ENCODE peak calls at places on chromosomes 13 and 19, in four cellular contexts. Q is esophagus squamous epithelium, C is H9, J is astrocyte. N is an unnamed sample.
A peak's percentile ranks its signal among the peaks of the same experiment; 100 is the strongest.

GRCh38 chr13:60645552-60646138 is 248.6 kb downstream of the TDRD3 start:
- DNase-seq in J (no peak), C (no peak), Q (no peak), N (no peak)

GRCh38 chr13:23428183-23428528 is 5.3 kb downstream of the SACS start:
- DNase-seq in J (peak; percentile 87), C (no peak), Q (no peak), N (no peak)

GRCh38 chr19:29672933-29673336 is 7.7 kb downstream of the PLEKHF1 start:
- DNase-seq in C (no peak), Q (no peak), J (no peak), N (no peak)

GRCh38 chr19:13154911-13155471 is 4.8 kb downstream of the IER2 start:
- DNase-seq in J (peak; percentile 49), C (peak; percentile 92), Q (no peak), N (peak; percentile 54)

GRCh38 chr19:13074378-13074777 is 28.3 kb downstream of the LYL1 start:
- DNase-seq in Q (no peak), C (no peak), J (no peak), N (no peak)

GRCh38 chr19:33715462-33715861 is 81.2 kb upstream of the KCTD15 start:
- DNase-seq in Q (no peak), J (no peak), C (no peak), N (no peak)

GRCh38 chr13:79538757-79539156 is 57.8 kb downstream of the NDFIP2 start:
- DNase-seq in J (no peak), Q (no peak), C (no peak), N (no peak)

GRCh38 chr19:53537523-53538377 is at the start of gene ZNF331:
- DNase-seq in Q (peak; percentile 45), J (peak; percentile 64), C (peak; percentile 77), N (peak; percentile 80)

GRCh38 chr13:78657699-78658629 is 991 bp downstream of the OBI1 start:
- DNase-seq in Q (no peak), C (peak; percentile 32), J (no peak), N (no peak)

GRCh38 chr19:42561512-42561911 is 33.2 kb downstream of the CEACAM8 start:
- DNase-seq in J (no peak), Q (no peak), C (no peak), N (no peak)

GRCh38 chr19:18662972-18663732 is 20.3 kb upstream of the CRTC1 start:
- DNase-seq in Q (no peak), C (no peak), J (no peak), N (no peak)

GRCh38 chr13:38862443-38862842 is 128.2 kb downstream of the STOML3 start:
- DNase-seq in J (no peak), C (no peak), Q (no peak), N (no peak)

GRCh38 chr13:28467034-28467433 is 27.9 kb downstream of the FLT1 start:
- DNase-seq in Q (no peak), J (no peak), C (no peak), N (no peak)

GRCh38 chr13:50810998-50811397 is 32.5 kb downstream of the DLEU7 start:
- DNase-seq in C (no peak), Q (no peak), J (no peak), N (no peak)

GRCh38 chr19:45506991-45507863 is at the start of gene VASP:
- DNase-seq in J (peak; percentile 72), Q (peak; percentile 48), C (peak; percentile 91), N (peak; percentile 88)

GRCh38 chr19:2083174-2083854 is 12.8 kb downstream of the MOB3A start:
- DNase-seq in C (no peak), Q (no peak), J (no peak), N (no peak)

GRCh38 chr13:70042193-70042592 is 65.4 kb upstream of the ATXN8OS start:
- DNase-seq in J (no peak), C (no peak), Q (no peak), N (no peak)

GRCh38 chr13:114070098-114070799 is 62.2 kb downstream of the RASA3 start:
- DNase-seq in J (no peak), C (no peak), Q (no peak), N (no peak)

GRCh38 chr19:40583283-40583682 is 6.6 kb downstream of the SHKBP1 start:
- DNase-seq in Q (no peak), J (no peak), C (no peak), N (no peak)

GRCh38 chr19:40585241-40585640 is 8.6 kb downstream of the SHKBP1 start:
- DNase-seq in C (no peak), J (no peak), Q (no peak), N (no peak)

GRCh38 chr19:40582467-40582866 is 5.8 kb downstream of the SHKBP1 start:
- DNase-seq in C (no peak), J (no peak), Q (no peak), N (no peak)

GRCh38 chr19:40585677-40586422 is 9.2 kb downstream of the SHKBP1 start:
- DNase-seq in C (no peak), Q (no peak), J (peak; percentile 59), N (no peak)

DNA sequence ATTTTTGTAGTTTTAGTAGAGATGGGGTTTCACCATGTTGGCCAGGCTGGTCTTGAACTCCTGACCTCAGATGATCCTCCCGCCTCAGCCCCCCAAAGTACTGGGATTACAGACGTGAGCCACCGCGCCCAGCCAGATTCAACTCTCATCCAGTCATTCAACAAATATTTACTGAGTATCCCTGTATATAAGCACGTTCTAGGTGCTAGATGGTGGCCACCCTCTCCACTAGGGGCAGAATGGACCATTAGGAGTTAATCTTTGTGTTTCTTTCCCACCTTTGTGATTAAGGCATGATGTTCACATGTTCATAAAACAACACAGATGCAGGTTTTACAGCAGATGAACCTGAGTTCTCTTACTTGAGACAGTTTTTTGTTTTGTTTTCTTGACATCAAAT is 7.3 kb downstream of the SHKBP1 start:
- DNase-seq in C (no peak), J (no peak), Q (no peak), N (no peak)
- TF ChIP-seq CTCF in C (peak; percentile 58), J (peak; percentile 40), Q (peak; percentile 38), N (no peak)

GRCh38 chr13:26953273-26953672 is 192.7 kb upstream of the GPR12 start:
- DNase-seq in Q (no peak), J (no peak), C (no peak), N (no peak)

GRCh38 chr13:26950968-26951367 is 190.4 kb upstream of the GPR12 start:
- DNase-seq in J (no peak), C (no peak), Q (no peak), N (no peak)

GRCh38 chr13:26951581-26952177 is 191.1 kb upstream of the GPR12 start:
- DNase-seq in Q (no peak), C (no peak), J (no peak), N (no peak)

GRCh38 chr13:26950546-26950945 is 190.0 kb upstream of the GPR12 start:
- DNase-seq in C (no peak), J (no peak), Q (no peak), N (no peak)

DNA sequence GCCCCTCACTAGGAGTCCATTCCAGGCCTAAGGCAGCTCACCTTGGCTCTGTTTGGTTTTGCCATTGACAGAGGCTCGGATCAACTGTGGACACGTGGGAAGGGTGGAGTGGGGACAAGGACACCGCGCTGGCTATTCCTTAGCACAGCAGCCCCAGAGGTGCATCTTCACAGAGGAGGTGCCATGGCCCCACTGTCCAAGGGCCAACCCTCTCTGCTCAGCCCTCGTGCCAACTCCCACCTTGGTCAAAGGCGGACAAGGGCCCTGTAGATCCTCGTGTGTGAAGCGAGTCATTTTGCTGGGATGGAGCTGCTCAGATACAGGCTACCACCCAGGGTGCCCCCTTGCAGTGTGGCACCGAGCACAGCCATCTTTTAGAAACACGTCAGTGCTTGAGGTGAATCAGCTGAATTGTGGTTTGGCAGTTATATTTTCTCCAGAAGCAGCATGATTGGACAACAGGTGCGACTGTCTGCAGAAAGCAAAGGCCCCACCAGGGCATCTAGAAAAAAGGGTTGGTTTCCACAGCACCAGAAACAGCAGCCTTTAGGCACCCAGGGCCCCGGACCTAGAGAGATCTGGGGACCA is 192.1 kb upstream of the GPR12 start:
- DNase-seq in Q (no peak), C (no peak), J (no peak), N (no peak)
- H3K4me1 ChIP-seq in Q (no peaks in the 10 kb centered on the region), C (no peaks in the 10 kb centered on the region), J (no peaks in the 10 kb centered on the region), N (no peaks in the 10 kb centered on the region)

DNA sequence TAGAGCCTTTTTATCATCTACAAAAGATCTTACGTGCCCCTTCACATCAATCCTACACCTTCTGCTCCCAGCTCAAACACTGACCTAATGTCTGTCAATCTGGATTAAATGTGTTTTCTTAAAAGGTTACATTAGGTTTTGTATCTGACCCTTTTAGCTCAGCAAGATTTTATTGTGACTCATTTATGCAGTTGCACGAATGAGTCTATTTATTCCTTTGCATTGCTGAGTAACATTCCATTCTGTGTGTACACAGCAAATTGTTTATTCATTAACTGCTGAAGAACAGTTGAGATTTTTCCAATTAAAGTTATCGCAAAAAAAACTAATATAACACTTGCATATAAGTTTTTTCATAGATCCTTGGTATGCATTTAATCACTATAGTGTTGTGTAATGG is 253.9 kb upstream of the GPC6 start:
- DNase-seq in C (no peak), J (no peak), Q (no peak), N (no peak)
- TF ChIP-seq CTCF in C (no peak), J (no peak), Q (no peak), N (no peak)

DNA sequence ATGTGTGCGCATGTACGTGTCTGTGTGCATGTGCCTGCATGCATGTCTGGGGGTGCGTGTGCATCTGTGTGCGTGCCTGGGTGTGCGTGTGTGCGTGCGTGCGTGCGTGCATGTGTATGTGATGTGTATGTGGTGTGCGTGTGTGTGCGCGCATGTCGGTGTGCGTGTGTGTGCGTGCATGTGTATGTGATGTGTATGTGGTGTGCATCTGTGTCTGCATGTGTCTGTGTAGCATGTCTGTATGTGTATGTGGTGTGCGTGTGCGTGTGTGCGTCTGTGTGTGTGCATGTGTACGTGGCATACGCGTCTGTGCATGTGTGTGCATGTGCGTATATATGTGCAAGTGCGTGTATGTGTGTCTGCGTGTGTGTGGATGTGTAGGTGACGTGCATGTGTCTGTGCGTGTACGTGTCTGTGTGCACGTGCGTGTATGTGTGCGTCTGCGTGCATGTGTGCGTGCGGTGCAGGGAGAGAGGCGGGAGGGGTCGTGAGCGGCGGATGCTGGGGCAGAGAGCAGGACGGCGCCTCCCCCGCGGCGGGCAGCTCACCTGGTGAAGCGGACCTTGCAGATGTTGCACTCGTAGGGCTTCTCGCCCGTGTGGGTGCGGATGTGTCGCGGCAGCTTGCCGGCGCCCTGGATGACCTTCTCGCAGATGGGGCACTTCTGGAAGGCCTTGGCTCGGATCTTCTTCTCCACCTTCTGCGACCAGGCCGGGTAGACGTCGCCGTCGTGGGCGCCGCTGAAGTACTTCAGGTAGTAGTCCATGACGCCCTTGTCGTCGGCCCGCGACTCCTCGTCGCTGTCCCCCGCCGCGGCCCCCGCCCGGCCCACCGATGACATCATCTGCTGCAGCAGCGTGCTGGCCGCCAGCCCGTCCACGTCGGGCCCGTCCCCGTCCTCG is 13.0 kb downstream of the ZBTB7A start:
- DNase-seq in Q (no peak), J (no peak), C (no peak), N (no peak)
- H3K4me1 ChIP-seq in Q (peaks cover 50% of the 10 kb centered on the region), J (peaks cover 30% of the 10 kb centered on the region), C (no peaks in the 10 kb centered on the region), N (peaks cover 62% of the 10 kb centered on the region)